ENCODE peak calls at places on chromosomes 6 and 20, in ten cellular contexts. V is EH, Y is type B pancreatic cell, I is NCI-H446 treated with DMSO at 0.1 percent for 48 hours, K is M059J, N is Calu3, F is NB4, H is mesenchymal stem cell, W is kidney tubule cell, X is cardiac muscle cell. Q is an unnamed sample.

GRCh38 chr6:138370631-138371451 is 6.9 kb upstream of the SMIM28 start:
- DNase-seq in H (no peak), X (no peak), W (no peak), N (no peak), Y (no peak), I (no peak), K (no peak), V (no peak), F (no peak), Q (no peak)

GRCh38 chr6:12101653-12102312 is 89.7 kb downstream of the HIVEP1 start:
- DNase-seq in Y (no peak), I (no peak), K (no peak), N (no peak), F (no peak), X (no peak), H (no peak), V (no peak), W (no peak), Q (no peak)

GRCh38 chr6:8707369-8707768 is 272.0 kb upstream of the SLC35B3 start:
- DNase-seq in W (no peak), K (no peak), F (no peak), Y (no peak), H (no peak), X (no peak), V (no peak), N (no peak), I (no peak), Q (no peak)

GRCh38 chr6:88050140-88050818 is 2.6 kb downstream of the SPACA1 start:
- DNase-seq in K (no peak), H (no peak), N (no peak), W (no peak), F (peak; percentile 56), V (no peak), I (no peak), X (no peak), Y (no peak), Q (no peak)

GRCh38 chr6:130367767-130368166 is 1.9 kb downstream of the TMEM200A start:
- DNase-seq in I (no peak), W (no peak), N (no peak), H (no peak), K (no peak), V (no peak), Y (no peak), X (no peak), F (no peak), Q (no peak)

GRCh38 chr20:21820688-21821087 is 115.2 kb downstream of the PAX1 start:
- DNase-seq in H (no peak), Y (no peak), X (no peak), F (no peak), I (no peak), K (no peak), N (no peak), V (no peak), W (no peak), Q (no peak)

GRCh38 chr20:10648651-10649050 is 25.1 kb downstream of the JAG1 start:
- DNase-seq in N (no peak), Y (no peak), F (no peak), X (no peak), V (peak; percentile 72), K (peak; percentile 82), W (peak; percentile 47), H (peak; percentile 85), I (no peak), Q (peak; percentile 79)

GRCh38 chr6:118808794-118809668 is 84.9 kb upstream of the ASF1A start:
- DNase-seq in V (no peak), N (no peak), X (no peak), K (no peak), W (no peak), Y (no peak), H (no peak), F (peak; percentile 37), I (no peak), Q (no peak)

GRCh38 chr6:157563611-157564284 is 182.8 kb downstream of the ZDHHC14 start:
- DNase-seq in W (no peak), X (no peak), I (no peak), F (no peak), V (peak; percentile 6), Y (no peak), N (no peak), K (no peak), H (no peak), Q (no peak)

GRCh38 chr6:156725712-156726111 is 51.5 kb upstream of the ARID1B start:
- DNase-seq in X (no peak), Y (no peak), W (no peak), I (no peak), N (no peak), F (no peak), H (no peak), K (no peak), V (no peak), Q (no peak)

GRCh38 chr20:47957135-47957534 is 171.9 kb upstream of the SULF2 start:
- DNase-seq in V (no peak), X (no peak), W (no peak), I (no peak), N (no peak), Y (no peak), H (no peak), F (no peak), K (no peak), Q (no peak)

GRCh38 chr6:72952808-72953630 is 272.3 kb downstream of the KHDC1L start:
- DNase-seq in V (peak; percentile 81), N (no peak), H (peak; percentile 47), F (no peak), K (peak; percentile 85), W (peak; percentile 91), X (no peak), Y (no peak), I (no peak), Q (no peak)

GRCh38 chr20:32028647-32029372 is 18.6 kb downstream of the CCM2L start:
- DNase-seq in X (peak; percentile 77), F (no peak), Y (no peak), I (no peak), H (peak; percentile 22), W (peak; percentile 13), V (no peak), K (peak; percentile 44), N (no peak), Q (no peak)

GRCh38 chr6:111215134-111215533 is 127.8 kb downstream of the SLC16A10 start:
- DNase-seq in X (no peak), W (no peak), I (no peak), K (no peak), V (no peak), Y (no peak), H (no peak), F (no peak), N (no peak), Q (no peak)

GRCh38 chr6:165059032-165059431 is 250.4 kb downstream of the C6orf118 start:
- DNase-seq in W (peak; percentile 60), H (no peak), V (no peak), I (no peak), F (no peak), N (no peak), K (peak; percentile 76), Y (no peak), X (no peak), Q (no peak)

GRCh38 chr6:166691199-166691598 is 64.1 kb upstream of the RPS6KA2 start:
- DNase-seq in N (peak; percentile 44), H (peak; percentile 65), W (peak; percentile 88), V (peak; percentile 74), X (peak; percentile 84), K (peak; percentile 87), F (no peak), I (no peak), Y (no peak), Q (peak; percentile 16)

GRCh38 chr6:21019614-21020013 is 485.4 kb downstream of the CDKAL1 start:
- DNase-seq in H (no peak), I (no peak), N (no peak), F (no peak), V (no peak), Y (no peak), X (no peak), W (no peak), K (peak; percentile 21), Q (peak; percentile 14)

GRCh38 chr6:43014434-43014909 is 423 bp downstream of the KLHDC3 start:
- DNase-seq in N (no peak), W (peak; percentile 27), F (no peak), V (peak; percentile 66), Y (no peak), K (peak; percentile 42), I (no peak), X (peak; percentile 21), H (peak; percentile 63), Q (peak; percentile 49)

GRCh38 chr6:7727951-7728854 is 2.3 kb downstream of the BMP6 start:
- DNase-seq in F (peak; percentile 11), V (peak; percentile 26), W (peak; percentile 17), H (peak; percentile 46), I (no peak), Y (no peak), K (peak; percentile 33), N (peak; percentile 1), X (peak; percentile 30), Q (peak; percentile 36)

Q was measured in fibroblast of villous mesenchyme.